ENCODE peak calls at places on chromosomes 11 and 22, in four cellular contexts. Z is SJSA1, I is left lung, U is thoracic aorta. H is an unnamed sample. For H3K9me3, the result is how much of the 10 kb centered on the place peaks cover.

GRCh38 chr11:27403195-27403594 is 40.2 kb upstream of the CCDC34 start:
- DNase-seq in Z (no peak), I (no peak), U (no peak), H (no peak)

GRCh38 chr22:37518509-37519267 is 527 bp downstream of the CARD10 start:
- DNase-seq in Z (peak), I (no peak), U (no peak), H (no peak)

GRCh38 chr11:2303627-2304155 is 1.9 kb downstream of the TSPAN32 start:
- DNase-seq in Z (peak), I (no peak), U (no peak), H (no peak)

GRCh38 chr11:101706541-101706940 is 122.7 kb upstream of the TRPC6 start:
- DNase-seq in Z (no peak), I (no peak), U (no peak), H (no peak)

GRCh38 chr11:84947970-84948600 is 679.1 kb downstream of the DLG2 start:
- DNase-seq in Z (no peak), I (no peak), U (no peak), H (no peak)

GRCh38 chr11:65315204-65315865 is 669 bp downstream of the CDC42EP2 start:
- DNase-seq in Z (peak), I (peak), U (no peak), H (peak)

GRCh38 chr11:6442441-6442840 is 1.7 kb upstream of the HPX start:
- DNase-seq in Z (no peak), I (no peak), U (no peak), H (no peak)

GRCh38 chr11:73553266-73553665 is 44.6 kb downstream of the FAM168A start:
- DNase-seq in Z (no peak), I (no peak), U (no peak), H (no peak)

GRCh38 chr11:86398106-86398505 is 23.4 kb downstream of the CCDC81 start:
- DNase-seq in Z (no peak), I (no peak), U (no peak), H (no peak)

GRCh38 chr11:108654994-108655631 is 9.8 kb upstream of the DDX10 start:
- DNase-seq in Z (no peak), I (no peak), U (no peak), H (no peak)

GRCh38 chr11:44568706-44569473 is 3.4 kb downstream of the CD82 start:
- DNase-seq in Z (peak), I (peak), U (peak), H (peak)

GRCh38 chr11:117807482-117808272 is 10.7 kb upstream of the DSCAML1 start:
- DNase-seq in Z (no peak), I (no peak), U (peak), H (peak)

GRCh38 chr11:130260080-130260627 is 54.6 kb downstream of the ZBTB44 start:
- DNase-seq in Z (no peak), I (no peak), U (no peak), H (no peak)

GRCh38 chr11:130523609-130524008 is 75.2 kb downstream of the ADAMTS15 start:
- DNase-seq in Z (peak), I (no peak), U (no peak), H (no peak)

GRCh38 chr11:111663820-111664219 is 61.6 kb downstream of the SIK2 start:
- DNase-seq in Z (no peak), I (peak), U (no peak), H (no peak)

GRCh38 chr11:130588471-130588870 is 140.0 kb downstream of the ADAMTS15 start:
- DNase-seq in Z (no peak), I (no peak), U (no peak), H (no peak)

GRCh38 chr11:3004481-3004880 is 12.4 kb upstream of the NAP1L4 start:
- DNase-seq in Z (no peak), I (no peak), U (no peak), H (no peak)

GRCh38 chr22:20569059-20570058 is 61.9 kb downstream of the MED15 start:
- DNase-seq in Z (peak), I (peak), U (peak), H (peak)

GRCh38 chr11:126339866-126340434 is 15.5 kb upstream of the ST3GAL4 start:
- DNase-seq in Z (no peak), I (peak), U (no peak), H (no peak)

GRCh38 chr22:48391171-48391711 is 1436.4 kb downstream of the BRD1 start:
- DNase-seq in Z (no peak), I (no peak), U (no peak), H (no peak)
- H3K9me3 ChIP-seq in Z (under half), I (under half), U (under half), H (under half)

GRCh38 chr11:119728651-119729580 is at the start of gene NECTIN1:
- DNase-seq in Z (peak), I (peak), U (peak), H (peak)

GRCh38 chr11:119727523-119728081 is 1.4 kb downstream of the NECTIN1 start:
- DNase-seq in Z (no peak), I (peak), U (no peak), H (no peak)

GRCh38 chr11:119729581-119730346 is 764 bp upstream of the NECTIN1 start:
- DNase-seq in Z (peak), I (peak), U (peak), H (no peak)

GRCh38 chr11:119726585-119727522 is 2.1 kb downstream of the NECTIN1 start:
- DNase-seq in Z (no peak), I (no peak), U (no peak), H (no peak)

GRCh38 chr11:119728226-119728626 is 774 bp downstream of the NECTIN1 start:
- DNase-seq in Z (no peak), I (no peak), U (no peak), H (no peak)
- H3K9me3 ChIP-seq in Z (under half), I (under half), U (under half), H (under half)

GRCh38 chr22:47854226-47854625 is 1091.8 kb downstream of the TBC1D22A start:
- DNase-seq in Z (no peak), I (no peak), U (no peak), H (no peak)
- H3K9me3 ChIP-seq in Z (under half), I (under half), U (under half), H (under half)

GRCh38 chr11:504994-505344 is 2.1 kb downstream of the RNH1 start:
- DNase-seq in Z (no peak), I (no peak), U (no peak), H (no peak)

GRCh38 chr11:502288-503178 is 4.5 kb downstream of the RNH1 start:
- DNase-seq in Z (no peak), I (no peak), U (no peak), H (no peak)

GRCh38 chr11:504053-504993 is 2.7 kb downstream of the RNH1 start:
- DNase-seq in Z (no peak), I (no peak), U (no peak), H (no peak)

GRCh38 chr11:501683-502287 is 5.3 kb downstream of the RNH1 start:
- DNase-seq in Z (no peak), I (no peak), U (no peak), H (no peak)

DNA sequence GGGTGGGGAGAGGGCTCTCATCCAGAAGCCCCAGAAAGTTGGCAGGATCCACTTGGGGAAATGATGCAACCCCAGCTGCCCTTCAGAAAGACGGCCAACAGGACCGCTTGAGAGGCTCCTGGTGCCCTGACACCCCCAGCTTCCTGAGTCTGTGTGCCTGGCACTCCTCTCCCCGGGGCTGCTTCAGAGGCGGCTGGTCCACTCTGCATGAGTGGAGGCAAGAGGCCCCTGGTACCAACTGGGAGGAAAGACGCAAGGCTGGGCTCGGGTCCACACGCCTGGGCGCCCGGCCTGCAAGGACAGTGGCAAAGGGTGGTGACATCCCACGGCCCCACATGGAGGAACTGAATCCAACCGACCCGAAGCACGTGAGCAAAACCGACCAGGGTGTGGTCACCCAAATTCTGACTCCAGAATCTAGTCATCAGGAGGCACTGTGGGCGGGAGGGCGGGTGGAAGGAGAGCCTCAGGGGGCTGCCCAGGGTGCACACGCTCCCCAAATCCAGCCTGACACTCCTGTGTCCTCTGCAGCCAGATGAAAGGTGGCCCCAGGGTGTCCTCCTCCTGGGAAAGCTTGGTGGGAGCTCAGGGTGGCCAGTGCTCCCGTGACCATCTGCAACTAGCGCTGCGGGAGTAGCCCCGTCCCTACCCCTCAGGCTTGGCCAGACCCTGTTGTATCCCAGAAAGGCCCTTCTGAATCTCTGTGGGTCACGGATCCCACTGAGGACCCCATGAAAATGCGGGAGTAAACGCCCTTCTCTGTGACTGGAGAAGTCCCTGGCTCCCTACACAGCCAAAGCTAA is 3.7 kb downstream of the RNH1 start:
- DNase-seq in Z (no peak), I (peak), U (no peak), H (no peak)
- H3K9me3 ChIP-seq in Z (under half), I (under half), U (under half), H (under half)

GRCh38 chr11:66868082-66868725 is 11.3 kb downstream of the LRFN4 start:
- DNase-seq in Z (no peak), I (no peak), U (no peak), H (no peak)
- H3K9me3 ChIP-seq in Z (under half), I (under half), U (under half), H (under half)

GRCh38 chr22:48800886-48801607 is 1026.6 kb downstream of the BRD1 start:
- DNase-seq in Z (no peak), I (no peak), U (no peak), H (no peak)

GRCh38 chr22:48797731-48798130 is 1029.9 kb downstream of the BRD1 start:
- DNase-seq in Z (no peak), I (no peak), U (no peak), H (no peak)

GRCh38 chr22:48798281-48799226 is 1029.1 kb downstream of the BRD1 start:
- DNase-seq in Z (no peak), I (no peak), U (no peak), H (no peak)

GRCh38 chr22:48800036-48800885 is 1027.4 kb downstream of the BRD1 start:
- DNase-seq in Z (no peak), I (no peak), U (no peak), H (no peak)

GRCh38 chr22:48799227-48799970 is 1028.3 kb downstream of the BRD1 start:
- DNase-seq in Z (no peak), I (no peak), U (no peak), H (no peak)
- H3K9me3 ChIP-seq in Z (under half), I (under half), U (under half), H (under half)

GRCh38 chr11:98207086-98207485 is 813.7 kb upstream of the CNTN5 start:
- DNase-seq in Z (no peak), I (no peak), U (no peak), H (no peak)
- H3K9me3 ChIP-seq in Z (under half), I (under half), U (under half), H (under half)

DNA sequence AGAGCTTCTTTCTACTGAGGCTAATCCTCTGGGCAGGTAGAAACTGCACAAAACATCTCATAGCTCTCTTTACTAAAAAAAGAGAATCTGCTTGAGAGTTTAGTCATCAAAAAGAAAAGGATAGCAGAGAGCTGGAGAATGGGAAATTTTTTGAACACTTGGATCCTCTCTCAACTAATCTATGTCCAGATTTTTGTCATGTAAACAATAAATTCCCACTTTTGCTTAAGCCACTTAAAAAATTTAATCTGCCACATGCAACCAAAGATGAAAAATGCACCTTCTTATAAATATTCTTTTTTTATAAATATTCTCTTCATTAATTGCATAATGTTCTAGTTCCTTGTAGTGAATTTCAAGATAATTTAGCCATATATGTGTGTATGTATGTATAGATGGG is 10.5 kb downstream of the OR5D16 start:
- DNase-seq in Z (no peak), I (no peak), U (no peak), H (no peak)
- H3K9me3 ChIP-seq in Z (under half), I (under half), U (under half), H (under half)

GRCh38 chr11:110077866-110078325 is 15.3 kb upstream of the ZC3H12C start:
- DNase-seq in Z (no peak), I (no peak), U (no peak), H (no peak)
- H3K9me3 ChIP-seq in Z (under half), I (under half), U (under half), H (under half)